ENCODE peak calls at places on chromosomes 1 and 21, in four cellular contexts. Q, O, T and X are unnamed samples.
A peak's percentile ranks its signal among the peaks of the same experiment; 100 is the strongest.

GRCh38 chr1:243431591-243431990 is 175.8 kb downstream of the SDCCAG8 start:
- DNase-seq in Q (no peak), O (no peak), T (no peak), X (no peak)

GRCh38 chr1:115338457-115338820 is 390 bp upstream of the NGF start:
- DNase-seq in Q (no peak), O (no peak), T (no peak), X (no peak)

GRCh38 chr1:12548279-12549105 is 69.5 kb downstream of the DHRS3 start:
- DNase-seq in Q (no peak), O (no peak), T (no peak), X (no peak)

GRCh38 chr1:181089017-181089776 is 697 bp downstream of the IER5 start:
- DNase-seq in Q (no peak), O (no peak), T (peak; percentile 27), X (no peak)

GRCh38 chr1:191608367-191608766 is 549.9 kb upstream of the RGS18 start:
- DNase-seq in Q (no peak), O (no peak), T (no peak), X (no peak)

GRCh38 chr1:23543707-23544443 is 12.8 kb upstream of the E2F2 start:
- DNase-seq in Q (no peak), O (peak; percentile 61), T (no peak), X (no peak)

GRCh38 chr1:169670836-169671235 is 40.6 kb downstream of the SELL start:
- DNase-seq in Q (no peak), O (no peak), T (no peak), X (no peak)

GRCh38 chr1:212512731-212513559 is 80.2 kb downstream of the NENF start:
- DNase-seq in Q (no peak), O (peak; percentile 98), T (no peak), X (peak; percentile 89)

GRCh38 chr1:244826712-244827111 is 8.7 kb upstream of the COX20 start:
- DNase-seq in Q (no peak), O (peak; percentile 66), T (no peak), X (no peak)

GRCh38 chr1:196155586-196155985 is 452.7 kb downstream of the KCNT2 start:
- DNase-seq in Q (no peak), O (no peak), T (no peak), X (no peak)

GRCh38 chr1:218983848-218984247 is 189.8 kb upstream of the LYPLAL1 start:
- DNase-seq in Q (no peak), O (no peak), T (no peak), X (no peak)

GRCh38 chr1:201265771-201266170 is 17.5 kb upstream of the PKP1 start:
- DNase-seq in Q (no peak), O (no peak), T (no peak), X (no peak)

GRCh38 chr1:920008-920407 is 3.7 kb upstream of the SAMD11 start:
- DNase-seq in Q (no peak), O (no peak), T (no peak), X (no peak)

GRCh38 chr1:194975913-194976312 is 1632.3 kb downstream of the KCNT2 start:
- DNase-seq in Q (no peak), O (peak; percentile 69), T (no peak), X (peak; percentile 63)

GRCh38 chr1:245894843-245895242 is 612.2 kb downstream of the SMYD3 start:
- DNase-seq in Q (no peak), O (no peak), T (no peak), X (no peak)

GRCh38 chr1:232422098-232422497 is 207.8 kb downstream of the SIPA1L2 start:
- DNase-seq in Q (no peak), O (peak; percentile 18), T (no peak), X (no peak)

GRCh38 chr1:168312718-168313604 is 32.3 kb downstream of the TBX19 start:
- DNase-seq in Q (no peak), O (peak; percentile 42), T (no peak), X (peak; percentile 10)

GRCh38 chr1:204074274-204075115 is 1.6 kb downstream of the SOX13 start:
- DNase-seq in Q (no peak), O (peak; percentile 76), T (no peak), X (peak; percentile 76)

GRCh38 chr1:192477630-192478029 is 97.9 kb upstream of the RGS1 start:
- DNase-seq in Q (no peak), O (peak; percentile 69), T (no peak), X (peak; percentile 57)

GRCh38 chr1:65395887-65396612 is 24.4 kb upstream of the LEPR start:
- DNase-seq in Q (no peak), O (peak; percentile 90), T (no peak), X (peak; percentile 73)

GRCh38 chr1:24384251-24385090 is 29.1 kb downstream of the STPG1 start:
- DNase-seq in Q (peak; percentile 26), O (peak; percentile 67), T (no peak), X (peak; percentile 67)

GRCh38 chr21:14957836-14958235 is 107.0 kb downstream of the NRIP1 start:
- DNase-seq in Q (no peak), O (no peak), T (no peak), X (no peak)

GRCh38 chr1:72936151-72936740 is 653.9 kb upstream of the NEGR1 start:
- DNase-seq in Q (no peak), O (no peak), T (no peak), X (peak; percentile 7)

GRCh38 chr21:39924577-39925308 is 57.5 kb downstream of the PCP4 start:
- DNase-seq in Q (no peak), O (no peak), T (no peak), X (no peak)

GRCh38 chr1:17452686-17453085 is 13.2 kb upstream of the RCC2 start:
- DNase-seq in Q (no peak), O (no peak), T (no peak), X (no peak)

GRCh38 chr1:57321776-57322175 is 102.1 kb downstream of the DAB1 start:
- DNase-seq in Q (no peak), O (no peak), T (no peak), X (no peak)

GRCh38 chr1:158972841-158973240 is 36.9 kb upstream of the IFI16 start:
- DNase-seq in Q (no peak), O (no peak), T (no peak), X (no peak)

GRCh38 chr1:212488436-212489283 is 55.9 kb downstream of the NENF start:
- DNase-seq in Q (no peak), O (peak; percentile 81), T (no peak), X (peak; percentile 94)

GRCh38 chr1:84171471-84171870 is 27.4 kb downstream of the PRKACB start:
- DNase-seq in Q (no peak), O (no peak), T (no peak), X (no peak)

GRCh38 chr1:153734380-153735089 is 6.7 kb downstream of the INTS3 start:
- DNase-seq in Q (no peak), O (no peak), T (no peak), X (no peak)

GRCh38 chr21:29192999-29193563 is 62.6 kb downstream of the MAP3K7CL start:
- DNase-seq in Q (no peak), O (no peak), T (no peak), X (no peak)

GRCh38 chr1:30232288-30232899 is 491.0 kb downstream of the MATN1 start:
- DNase-seq in Q (peak; percentile 3), O (no peak), T (peak; percentile 9), X (no peak)

GRCh38 chr1:150008699-150009098 is 1.8 kb downstream of the OTUD7B start:
- DNase-seq in Q (no peak), O (no peak), T (no peak), X (peak; percentile 24)

GRCh38 chr1:160018900-160019299 is 12.9 kb downstream of the PIGM start:
- DNase-seq in Q (no peak), O (peak; percentile 62), T (no peak), X (peak; percentile 64)

GRCh38 chr1:110752941-110753725 is 78.4 kb upstream of the KCNA3 start:
- DNase-seq in Q (no peak), O (no peak), T (no peak), X (no peak)

GRCh38 chr1:62727656-62728396 is 39.6 kb upstream of the DOCK7 start:
- DNase-seq in Q (no peak), O (peak; percentile 41), T (no peak), X (peak; percentile 16)

GRCh38 chr21:31343680-31344480 is at the start of gene TIAM1:
- DNase-seq in Q (no peak), O (no peak), T (no peak), X (peak; percentile 85)

GRCh38 chr1:21324368-21325137 is 34.3 kb upstream of the ECE1 start:
- DNase-seq in Q (peak; percentile 76), O (peak; percentile 99), T (peak; percentile 22), X (peak; percentile 92)